ENCODE peak calls at places on chromosome 1, in seven cellular contexts. One of them, this sample, is unnamed.

GRCh38 chr1:157085416-157085815 is 14.2 kb downstream of the ETV3L start:
- DNase-seq in anterior cingulate cortex: no peak
- DNase-seq in osteocyte: no peak
- DNase-seq in NT2/D1: no peak
- DNase-seq in non-pigmented ciliary epithelial cell: no peak
- DNase-seq in upper lobe of left lung: no peak
- DNase-seq in left ventricle myocardium superior: no peak
- DNase-seq in this sample: no peak

GRCh38 chr1:199089393-199090122 is 450.7 kb downstream of the PTPRC start:
- DNase-seq in non-pigmented ciliary epithelial cell: no peak
- DNase-seq in osteocyte: no peak
- DNase-seq in anterior cingulate cortex: no peak
- DNase-seq in left ventricle myocardium superior: no peak
- DNase-seq in NT2/D1: no peak
- DNase-seq in upper lobe of left lung: no peak
- DNase-seq in this sample: no peak

GRCh38 chr1:170414989-170415733 is 116.8 kb upstream of the GORAB start:
- DNase-seq in non-pigmented ciliary epithelial cell: no peak
- DNase-seq in upper lobe of left lung: no peak
- DNase-seq in anterior cingulate cortex: no peak
- DNase-seq in NT2/D1: no peak
- DNase-seq in left ventricle myocardium superior: no peak
- DNase-seq in osteocyte: no peak
- DNase-seq in this sample: no peak

GRCh38 chr1:111735858-111736544 is 3.2 kb downstream of the INKA2 start:
- DNase-seq in osteocyte: no peak
- DNase-seq in NT2/D1: no peak
- DNase-seq in upper lobe of left lung: no peak
- DNase-seq in left ventricle myocardium superior: no peak
- DNase-seq in non-pigmented ciliary epithelial cell: no peak
- DNase-seq in anterior cingulate cortex: no peak
- DNase-seq in this sample: no peak

GRCh38 chr1:11045428-11046269 is 1.4 kb downstream of the MASP2 start:
- DNase-seq in left ventricle myocardium superior: no peak
- DNase-seq in anterior cingulate cortex: no peak
- DNase-seq in NT2/D1: no peak
- DNase-seq in non-pigmented ciliary epithelial cell: no peak
- DNase-seq in upper lobe of left lung: no peak
- DNase-seq in osteocyte: no peak
- DNase-seq in this sample: no peak

GRCh38 chr1:3459051-3459908 is 4.8 kb downstream of the ARHGEF16 start:
- DNase-seq in upper lobe of left lung: no peak
- DNase-seq in osteocyte: no peak
- DNase-seq in NT2/D1: no peak
- DNase-seq in non-pigmented ciliary epithelial cell: no peak
- DNase-seq in left ventricle myocardium superior: peak; percentile 16
- DNase-seq in anterior cingulate cortex: no peak
- DNase-seq in this sample: no peak

GRCh38 chr1:108108119-108108518 is 92.0 kb downstream of the SLC25A24 start:
- DNase-seq in non-pigmented ciliary epithelial cell: no peak
- DNase-seq in anterior cingulate cortex: no peak
- DNase-seq in left ventricle myocardium superior: no peak
- DNase-seq in osteocyte: no peak
- DNase-seq in upper lobe of left lung: no peak
- DNase-seq in NT2/D1: no peak
- DNase-seq in this sample: no peak

GRCh38 chr1:178607718-178608408 is 95.0 kb downstream of the TEX35 start:
- DNase-seq in non-pigmented ciliary epithelial cell: no peak
- DNase-seq in anterior cingulate cortex: no peak
- DNase-seq in NT2/D1: no peak
- DNase-seq in upper lobe of left lung: no peak
- DNase-seq in left ventricle myocardium superior: no peak
- DNase-seq in osteocyte: peak; percentile 56
- DNase-seq in this sample: no peak

GRCh38 chr1:85320371-85321131 is 44.1 kb upstream of the BCL10 start:
- DNase-seq in non-pigmented ciliary epithelial cell: no peak
- DNase-seq in osteocyte: no peak
- DNase-seq in upper lobe of left lung: no peak
- DNase-seq in left ventricle myocardium superior: no peak
- DNase-seq in anterior cingulate cortex: no peak
- DNase-seq in NT2/D1: no peak
- DNase-seq in this sample: no peak

GRCh38 chr1:226895644-226896043 is 25.2 kb downstream of the PSEN2 start:
- DNase-seq in anterior cingulate cortex: no peak
- DNase-seq in osteocyte: no peak
- DNase-seq in upper lobe of left lung: no peak
- DNase-seq in non-pigmented ciliary epithelial cell: no peak
- DNase-seq in left ventricle myocardium superior: no peak
- DNase-seq in NT2/D1: no peak
- DNase-seq in this sample: no peak

GRCh38 chr1:38117444-38117887 is 70.9 kb upstream of the POU3F1 start:
- DNase-seq in NT2/D1: no peak
- DNase-seq in osteocyte: no peak
- DNase-seq in anterior cingulate cortex: no peak
- DNase-seq in upper lobe of left lung: no peak
- DNase-seq in left ventricle myocardium superior: no peak
- DNase-seq in non-pigmented ciliary epithelial cell: no peak
- DNase-seq in this sample: peak; percentile 9

GRCh38 chr1:92070892-92071291 is 4.3 kb downstream of the SETSIP start:
- DNase-seq in osteocyte: no peak
- DNase-seq in upper lobe of left lung: no peak
- DNase-seq in NT2/D1: no peak
- DNase-seq in non-pigmented ciliary epithelial cell: no peak
- DNase-seq in anterior cingulate cortex: no peak
- DNase-seq in left ventricle myocardium superior: no peak
- DNase-seq in this sample: no peak

GRCh38 chr1:31390071-31390470 is 17.2 kb upstream of the FABP3 start:
- DNase-seq in non-pigmented ciliary epithelial cell: no peak
- DNase-seq in upper lobe of left lung: peak; percentile 67
- DNase-seq in NT2/D1: no peak
- DNase-seq in osteocyte: no peak
- DNase-seq in left ventricle myocardium superior: no peak
- DNase-seq in anterior cingulate cortex: no peak
- DNase-seq in this sample: no peak

GRCh38 chr1:235253219-235253640 is 74.7 kb downstream of the ARID4B start:
- DNase-seq in anterior cingulate cortex: no peak
- DNase-seq in upper lobe of left lung: peak; percentile 59
- DNase-seq in non-pigmented ciliary epithelial cell: peak; percentile 31
- DNase-seq in osteocyte: no peak
- DNase-seq in left ventricle myocardium superior: peak; percentile 34
- DNase-seq in NT2/D1: peak; percentile 76
- DNase-seq in this sample: peak; percentile 30

GRCh38 chr1:15755643-15756040 is 3.0 kb upstream of the FBLIM1 start:
- DNase-seq in upper lobe of left lung: no peak
- DNase-seq in non-pigmented ciliary epithelial cell: no peak
- DNase-seq in anterior cingulate cortex: no peak
- DNase-seq in left ventricle myocardium superior: no peak
- DNase-seq in osteocyte: no peak
- DNase-seq in NT2/D1: no peak
- DNase-seq in this sample: no peak

GRCh38 chr1:115692224-115692623 is 50.5 kb downstream of the VANGL1 start:
- DNase-seq in osteocyte: no peak
- DNase-seq in anterior cingulate cortex: no peak
- DNase-seq in upper lobe of left lung: no peak
- DNase-seq in non-pigmented ciliary epithelial cell: no peak
- DNase-seq in NT2/D1: no peak
- DNase-seq in left ventricle myocardium superior: peak; percentile 46
- DNase-seq in this sample: no peak

GRCh38 chr1:233343262-233343661 is 15.7 kb downstream of the MAP3K21 start:
- DNase-seq in osteocyte: no peak
- DNase-seq in upper lobe of left lung: peak; percentile 36
- DNase-seq in NT2/D1: no peak
- DNase-seq in left ventricle myocardium superior: no peak
- DNase-seq in anterior cingulate cortex: no peak
- DNase-seq in non-pigmented ciliary epithelial cell: no peak
- DNase-seq in this sample: no peak

GRCh38 chr1:234918216-234918841 is 210.3 kb downstream of the TOMM20 start:
- DNase-seq in non-pigmented ciliary epithelial cell: no peak
- DNase-seq in anterior cingulate cortex: no peak
- DNase-seq in osteocyte: no peak
- DNase-seq in left ventricle myocardium superior: peak; percentile 52
- DNase-seq in NT2/D1: no peak
- DNase-seq in upper lobe of left lung: no peak
- DNase-seq in this sample: no peak

GRCh38 chr1:32766328-32766972 is 50.7 kb downstream of the YARS1 start:
- DNase-seq in upper lobe of left lung: no peak
- DNase-seq in osteocyte: no peak
- DNase-seq in anterior cingulate cortex: no peak
- DNase-seq in non-pigmented ciliary epithelial cell: no peak
- DNase-seq in left ventricle myocardium superior: peak; percentile 3
- DNase-seq in NT2/D1: peak; percentile 75
- DNase-seq in this sample: no peak

GRCh38 chr1:223813645-223814044 is 32.1 kb downstream of the TP53BP2 start:
- DNase-seq in osteocyte: no peak
- DNase-seq in anterior cingulate cortex: no peak
- DNase-seq in left ventricle myocardium superior: no peak
- DNase-seq in NT2/D1: no peak
- DNase-seq in upper lobe of left lung: no peak
- DNase-seq in non-pigmented ciliary epithelial cell: no peak
- DNase-seq in this sample: no peak

GRCh38 chr1:154186177-154186576 is 5.7 kb downstream of the TPM3 start:
- DNase-seq in left ventricle myocardium superior: peak; percentile 49
- DNase-seq in non-pigmented ciliary epithelial cell: no peak
- DNase-seq in NT2/D1: peak; percentile 84
- DNase-seq in anterior cingulate cortex: no peak
- DNase-seq in osteocyte: no peak
- DNase-seq in upper lobe of left lung: peak; percentile 70
- DNase-seq in this sample: no peak

GRCh38 chr1:9784508-9785133 is 39.1 kb downstream of the CLSTN1 start:
- DNase-seq in osteocyte: no peak
- DNase-seq in upper lobe of left lung: peak; percentile 59
- DNase-seq in left ventricle myocardium superior: no peak
- DNase-seq in anterior cingulate cortex: no peak
- DNase-seq in non-pigmented ciliary epithelial cell: peak; percentile 32
- DNase-seq in NT2/D1: peak; percentile 49
- DNase-seq in this sample: no peak

GRCh38 chr1:212317916-212318315 is 32.7 kb downstream of the PPP2R5A start:
- DNase-seq in upper lobe of left lung: no peak
- DNase-seq in non-pigmented ciliary epithelial cell: no peak
- DNase-seq in osteocyte: no peak
- DNase-seq in anterior cingulate cortex: no peak
- DNase-seq in left ventricle myocardium superior: no peak
- DNase-seq in NT2/D1: no peak
- DNase-seq in this sample: no peak

GRCh38 chr1:223718850-223719249 is 6.5 kb downstream of the CAPN2 start:
- DNase-seq in non-pigmented ciliary epithelial cell: no peak
- DNase-seq in NT2/D1: peak; percentile 86
- DNase-seq in anterior cingulate cortex: no peak
- DNase-seq in left ventricle myocardium superior: no peak
- DNase-seq in upper lobe of left lung: no peak
- DNase-seq in osteocyte: no peak
- DNase-seq in this sample: no peak

GRCh38 chr1:53560572-53561487 is 101.6 kb downstream of the DMRTB1 start:
- DNase-seq in osteocyte: no peak
- DNase-seq in NT2/D1: no peak
- DNase-seq in anterior cingulate cortex: no peak
- DNase-seq in upper lobe of left lung: peak; percentile 17
- DNase-seq in non-pigmented ciliary epithelial cell: no peak
- DNase-seq in left ventricle myocardium superior: no peak
- DNase-seq in this sample: no peak

GRCh38 chr1:207581496-207582168 is 63.3 kb upstream of the CR1L start:
- DNase-seq in NT2/D1: no peak
- DNase-seq in non-pigmented ciliary epithelial cell: no peak
- DNase-seq in anterior cingulate cortex: no peak
- DNase-seq in osteocyte: no peak
- DNase-seq in upper lobe of left lung: no peak
- DNase-seq in left ventricle myocardium superior: no peak
- DNase-seq in this sample: no peak

GRCh38 chr1:226901421-226901820 is 31.0 kb downstream of the PSEN2 start:
- DNase-seq in non-pigmented ciliary epithelial cell: no peak
- DNase-seq in osteocyte: no peak
- DNase-seq in NT2/D1: no peak
- DNase-seq in anterior cingulate cortex: no peak
- DNase-seq in upper lobe of left lung: no peak
- DNase-seq in left ventricle myocardium superior: no peak
- DNase-seq in this sample: no peak

GRCh38 chr1:29709711-29710169 is 473.4 kb downstream of the PTPRU start:
- DNase-seq in anterior cingulate cortex: no peak
- DNase-seq in osteocyte: no peak
- DNase-seq in non-pigmented ciliary epithelial cell: no peak
- DNase-seq in left ventricle myocardium superior: no peak
- DNase-seq in upper lobe of left lung: no peak
- DNase-seq in NT2/D1: no peak
- DNase-seq in this sample: no peak

GRCh38 chr1:83960669-83961277 is 38.2 kb downstream of the TTLL7 start:
- DNase-seq in osteocyte: no peak
- DNase-seq in left ventricle myocardium superior: no peak
- DNase-seq in NT2/D1: no peak
- DNase-seq in upper lobe of left lung: no peak
- DNase-seq in anterior cingulate cortex: no peak
- DNase-seq in non-pigmented ciliary epithelial cell: no peak
- DNase-seq in this sample: no peak

GRCh38 chr1:93670141-93670540 is 11.5 kb downstream of the BCAR3 start:
- DNase-seq in left ventricle myocardium superior: peak; percentile 48
- DNase-seq in anterior cingulate cortex: no peak
- DNase-seq in non-pigmented ciliary epithelial cell: no peak
- DNase-seq in NT2/D1: no peak
- DNase-seq in upper lobe of left lung: peak; percentile 52
- DNase-seq in osteocyte: no peak
- DNase-seq in this sample: no peak

GRCh38 chr1:205571747-205572146 is 60.1 kb downstream of the ELK4 start:
- DNase-seq in upper lobe of left lung: no peak
- DNase-seq in left ventricle myocardium superior: no peak
- DNase-seq in NT2/D1: no peak
- DNase-seq in non-pigmented ciliary epithelial cell: no peak
- DNase-seq in osteocyte: no peak
- DNase-seq in anterior cingulate cortex: no peak
- DNase-seq in this sample: no peak